ENCODE peak calls at places on chromosomes 2 and 18, in five cellular contexts. E is foreskin fibroblast, O is heart right ventricle, D is PC-9, G is lung. M is an unnamed sample.

GRCh38 chr2:225486226-225486625 is 86.7 kb downstream of the NYAP2 start:
- DNase-seq in E (no peak), O (no peak), G (no peak), D (no peak), M (no peak)

GRCh38 chr2:70995227-70995729 is 605 bp upstream of the TEX261 start:
- DNase-seq in G (peak; percentile 38), O (no peak), D (peak; percentile 34), E (peak; percentile 24), M (no peak)

GRCh38 chr2:6181525-6182270 is 489.5 kb downstream of the SOX11 start:
- DNase-seq in E (no peak), O (no peak), G (no peak), D (no peak), M (peak; percentile 59)

GRCh38 chr18:54388203-54389142 is 30.8 kb downstream of the C18orf54 start:
- DNase-seq in D (peak; percentile 59), E (peak; percentile 84), G (no peak), O (no peak), M (no peak)

GRCh38 chr2:12722445-12723316 is 5.9 kb downstream of the TRIB2 start:
- DNase-seq in G (no peak), E (no peak), D (no peak), O (no peak), M (no peak)

GRCh38 chr2:29528891-29529520 is 392.4 kb downstream of the ALK start:
- DNase-seq in O (peak; percentile 38), G (peak; percentile 41), E (peak; percentile 66), D (no peak), M (no peak)

GRCh38 chr2:3097804-3098203 is 279.8 kb downstream of the EIPR1 start:
- DNase-seq in E (no peak), G (peak; percentile 17), D (no peak), O (no peak), M (no peak)

GRCh38 chr2:53188846-53189245 is 578.8 kb upstream of the CHAC2 start:
- DNase-seq in G (no peak), E (no peak), O (no peak), D (no peak), M (no peak)

GRCh38 chr2:51013060-51013746 is 18.7 kb downstream of the NRXN1 start:
- DNase-seq in E (no peak), G (peak; percentile 49), O (no peak), D (peak; percentile 41), M (peak; percentile 69)

GRCh38 chr18:32877371-32877770 is 104.5 kb upstream of the KLHL14 start:
- DNase-seq in G (no peak), D (no peak), E (no peak), O (no peak), M (no peak)

GRCh38 chr2:8303322-8303832 is 378.5 kb upstream of the ID2 start:
- DNase-seq in G (peak; percentile 68), D (no peak), O (peak; percentile 57), E (no peak), M (no peak)

GRCh38 chr18:48806551-48807261 is 144.1 kb downstream of the SMAD7 start:
- DNase-seq in O (peak; percentile 46), E (no peak), D (no peak), G (no peak), M (no peak)

GRCh38 chr2:130768191-130768855 is 13.0 kb downstream of the AMER3 start:
- DNase-seq in E (no peak), D (no peak), O (no peak), G (no peak), M (no peak)

GRCh38 chr18:42675810-42676209 is 439.7 kb downstream of the RIT2 start:
- DNase-seq in O (no peak), D (no peak), E (no peak), G (no peak), M (no peak)

GRCh38 chr2:10523406-10524189 is 75.5 kb upstream of the ODC1 start:
- DNase-seq in D (no peak), E (no peak), O (no peak), G (no peak), M (no peak)

GRCh38 chr2:240465765-240466578 is 30.5 kb downstream of the GPC1 start:
- DNase-seq in D (peak; percentile 14), G (peak; percentile 14), E (no peak), O (peak; percentile 23), M (no peak)

GRCh38 chr2:233706720-233707119 is 6.0 kb upstream of the UGT1A5 start:
- DNase-seq in G (no peak), E (peak; percentile 23), D (peak; percentile 69), O (no peak), M (no peak)

GRCh38 chr2:56286936-56287335 is 103.1 kb downstream of the CCDC85A start:
- DNase-seq in G (no peak), D (no peak), E (no peak), O (no peak), M (no peak)

GRCh38 chr18:37124511-37124910 is 295.6 kb downstream of the KIAA1328 start:
- DNase-seq in D (no peak), O (no peak), E (peak; percentile 7), G (no peak), M (no peak)

GRCh38 chr2:65613968-65614555 is 181.7 kb upstream of the SPRED2 start:
- DNase-seq in G (no peak), O (no peak), D (no peak), E (no peak), M (no peak)

DNA sequence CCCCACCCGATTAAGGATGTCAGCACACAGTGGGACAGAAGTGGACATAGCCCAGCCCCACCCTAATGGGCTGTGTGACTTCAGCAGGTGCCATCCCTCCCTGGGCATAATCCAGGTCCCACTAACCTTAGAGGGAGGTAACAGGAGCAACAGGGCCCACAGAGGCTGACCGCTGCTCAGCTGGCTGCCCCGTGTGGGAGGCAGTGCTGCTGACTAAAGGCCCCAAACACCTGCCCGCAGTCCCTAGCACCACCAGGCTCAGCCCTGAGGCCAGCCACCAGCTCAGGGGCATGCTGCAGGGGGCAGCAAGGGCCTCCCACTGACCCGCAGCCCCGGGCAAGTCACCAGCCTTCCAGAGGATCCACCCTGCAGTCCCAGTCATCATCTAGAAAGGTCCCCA is 14.6 kb downstream of the BIN1 start:
- DNase-seq in D (no peak), E (no peak), G (no peak), O (peak; percentile 5), M (no peak)
- H3K4me3 ChIP-seq in D (no peak overlapping the region), E (no peak overlapping the region), G (no peak overlapping the region), O (no peak overlapping the region), M (no peak overlapping the region)

GRCh38 chr2:174350018-174350417 is 15.3 kb downstream of the SP9 start:
- DNase-seq in D (no peak), G (no peak), O (no peak), E (no peak), M (no peak)
- TF ChIP-seq CTCF in D (peak; percentile 78), G (no peak), O (peak; percentile 25), E (peak; percentile 30), M (peak; percentile 38)

DNA sequence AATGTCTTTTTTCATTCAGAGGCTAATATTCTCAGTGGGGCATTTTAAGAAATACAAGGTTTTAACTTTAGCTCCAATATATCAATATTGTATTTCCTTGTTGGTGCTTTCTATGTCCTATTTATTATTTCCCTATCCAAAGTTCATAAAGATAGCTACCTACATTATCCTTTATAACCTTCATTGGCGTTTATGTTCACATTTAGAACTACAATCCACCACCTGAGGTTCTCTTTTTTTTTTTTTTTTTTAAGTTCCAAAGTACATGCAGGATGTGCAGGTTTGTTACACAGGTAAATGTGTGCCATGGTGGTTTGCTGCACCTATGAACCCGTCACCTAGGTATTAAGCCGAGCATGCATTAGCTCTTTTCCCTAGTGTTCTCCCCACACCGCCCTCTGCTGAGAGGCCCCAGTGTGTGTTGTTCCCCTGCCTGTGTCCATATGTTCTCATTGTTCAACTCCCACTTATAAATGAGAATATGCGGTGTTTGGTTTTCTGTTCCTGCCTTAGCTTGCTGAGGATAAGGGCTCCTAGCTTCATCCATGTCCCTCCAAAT is 694.6 kb downstream of the SUCLG1 start:
- DNase-seq in O (no peak), D (no peak), E (no peak), G (no peak), M (no peak)
- H3K4me3 ChIP-seq in O (no peak overlapping the region), D (no peak overlapping the region), E (no peak overlapping the region), G (no peak overlapping the region), M (no peak overlapping the region)

DNA sequence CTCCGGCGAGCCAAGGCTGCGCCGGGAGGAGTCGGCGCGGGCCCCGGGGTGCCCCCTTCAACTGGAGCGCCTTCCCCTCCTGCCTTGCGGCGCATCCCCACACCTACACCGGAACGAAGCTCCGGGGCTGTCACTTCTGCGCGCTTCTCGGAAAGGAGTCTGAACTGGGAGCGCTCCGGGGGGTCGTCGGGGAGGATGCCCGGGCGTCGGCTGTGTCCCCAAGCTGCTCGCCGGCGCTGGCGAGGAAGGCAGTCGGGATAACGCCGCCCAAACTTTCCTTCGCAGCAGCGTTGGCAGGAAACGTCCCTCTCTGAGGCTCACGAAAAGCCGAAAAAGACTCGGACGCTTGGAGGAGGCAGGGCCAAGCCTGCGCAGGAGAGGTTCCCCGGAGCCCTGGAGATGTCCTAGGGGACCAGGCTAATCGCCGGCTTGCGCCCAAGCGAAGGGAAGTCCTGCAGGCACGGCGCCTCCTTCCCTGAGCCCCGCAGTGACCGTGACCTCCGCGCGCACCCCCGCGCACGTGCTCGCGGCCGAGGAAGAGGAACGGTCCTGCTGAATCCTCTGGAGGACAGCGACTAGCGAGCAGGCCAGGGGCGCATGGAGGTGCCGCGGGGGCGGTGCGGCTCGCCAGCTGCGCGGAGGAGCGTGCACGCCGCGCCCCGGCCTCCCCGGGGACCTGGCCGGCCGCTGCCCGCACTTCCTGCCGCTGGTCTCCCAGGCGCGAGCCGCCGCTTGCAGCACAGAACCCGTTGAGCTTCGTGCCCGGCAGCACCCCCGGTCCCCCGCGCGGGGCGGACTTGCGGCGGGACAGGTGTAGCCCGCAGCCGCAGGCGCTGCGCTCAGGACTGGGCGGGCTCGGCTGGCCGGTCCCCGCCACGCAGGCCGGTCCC is at the start of gene SH3RF3:
- DNase-seq in E (peak; percentile 62), O (peak; percentile 70), D (peak; percentile 55), G (peak; percentile 41), M (no peak)
- TF ChIP-seq CTCF in E (no peak), O (no peak), D (no peak), G (no peak), M (no peak)

GRCh38 chr2:88199912-88200682 is 30.0 kb downstream of the THNSL2 start:
- DNase-seq in D (no peak), G (peak; percentile 38), O (peak; percentile 35), E (no peak), M (no peak)
- H3K4me3 ChIP-seq in D (no peak overlapping the region), G (no peak overlapping the region), O (no peak overlapping the region), E (no peak overlapping the region), M (no peak overlapping the region)

DNA sequence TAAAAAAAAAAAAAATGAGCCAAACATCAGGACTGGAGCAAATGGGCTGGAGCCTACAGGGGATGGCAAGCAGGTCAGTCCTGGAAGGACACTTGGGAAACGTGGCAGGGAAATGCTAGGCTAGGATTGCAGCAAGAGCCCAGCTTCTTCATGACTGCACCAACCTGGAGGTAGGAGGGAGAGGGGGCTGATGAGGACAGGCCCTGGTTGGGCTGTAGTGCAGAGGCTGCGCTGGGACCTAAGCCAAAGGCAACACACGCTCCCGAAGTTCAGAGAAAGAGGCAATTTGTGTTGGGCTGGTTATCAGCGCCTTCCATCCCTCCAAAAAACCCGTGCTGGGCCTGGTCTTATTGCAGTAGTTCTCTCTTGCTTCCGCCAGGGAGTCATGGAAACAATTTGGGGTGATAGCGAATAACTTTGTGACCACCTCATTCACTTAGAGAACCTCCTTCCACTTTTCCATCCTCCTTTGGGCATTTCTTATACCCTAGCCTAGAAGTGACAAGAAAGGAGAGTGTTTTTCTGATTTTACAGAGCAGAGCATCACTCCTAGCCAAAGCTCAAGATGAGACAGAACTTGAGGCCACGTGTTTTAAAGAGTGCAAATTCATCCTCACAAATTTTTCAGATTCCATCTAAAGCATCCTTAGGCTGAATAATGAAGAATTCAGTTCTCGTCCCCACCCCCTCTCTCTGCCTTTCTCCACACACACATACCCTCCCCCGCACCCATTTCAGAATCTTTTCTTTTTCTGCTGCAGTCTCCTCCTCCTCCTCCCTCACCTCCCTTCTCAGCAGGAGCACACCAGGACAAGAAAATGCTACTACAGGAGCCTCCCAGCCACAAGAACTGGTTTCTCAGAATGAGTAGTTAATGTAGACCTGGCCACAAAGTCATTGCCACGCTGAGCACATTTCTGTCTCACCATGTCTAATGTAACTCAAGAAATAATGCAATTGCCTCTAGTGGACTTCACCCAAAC is 82.6 kb upstream of the STPG4 start:
- DNase-seq in G (no peak), D (no peak), E (no peak), O (peak; percentile 63), M (no peak)
- TF ChIP-seq CTCF in G (no peak), D (no peak), E (no peak), O (no peak), M (no peak)

M was measured in LNCaP clone FGC.